ENCODE peak calls at places on chromosomes 11 and 22, in four cellular contexts. M, Y, X and V are unnamed samples.

GRCh38 chr11:67996622-67997459 is 7.1 kb downstream of the UNC93B1 start:
- DNase-seq in M (no peak), Y (peak), X (no peak), V (peak)

GRCh38 chr22:49307071-49307830 is 520.4 kb downstream of the BRD1 start:
- DNase-seq in M (no peak), Y (no peak), X (no peak), V (no peak)

GRCh38 chr11:16511109-16511806 is 154.9 kb upstream of the SOX6 start:
- DNase-seq in M (peak), Y (no peak), X (no peak), V (no peak)

GRCh38 chr22:27668828-27669797 is 132.4 kb downstream of the MN1 start:
- DNase-seq in M (peak), Y (peak), X (no peak), V (peak)

GRCh38 chr22:36838119-36839030 is 21.5 kb upstream of the PVALB start:
- DNase-seq in M (no peak), Y (no peak), X (no peak), V (no peak)

GRCh38 chr11:29629281-29629680 is 387.5 kb downstream of the KCNA4 start:
- DNase-seq in M (no peak), Y (no peak), X (no peak), V (no peak)

GRCh38 chr11:118314985-118315384 is 10.5 kb downstream of the CD3E start:
- DNase-seq in M (no peak), Y (no peak), X (no peak), V (no peak)

GRCh38 chr11:122633219-122633829 is 22.2 kb upstream of the UBASH3B start:
- DNase-seq in M (peak), Y (no peak), X (no peak), V (peak)

GRCh38 chr11:123386746-123387510 is 43.1 kb upstream of the GRAMD1B start:
- DNase-seq in M (peak), Y (no peak), X (no peak), V (no peak)

GRCh38 chr22:48382197-48382596 is 1445.5 kb downstream of the BRD1 start:
- DNase-seq in M (no peak), Y (no peak), X (no peak), V (no peak)

GRCh38 chr11:45104006-45104789 is 42.2 kb upstream of the PRDM11 start:
- DNase-seq in M (no peak), Y (no peak), X (no peak), V (no peak)

GRCh38 chr22:29463487-29464088 is 16.4 kb upstream of the NEFH start:
- DNase-seq in M (no peak), Y (no peak), X (no peak), V (no peak)

GRCh38 chr11:82747471-82747870 is 13.8 kb upstream of the FAM181B start:
- DNase-seq in M (no peak), Y (no peak), X (no peak), V (no peak)

GRCh38 chr22:25754527-25755202 is 12.7 kb downstream of the MYO18B start:
- DNase-seq in M (peak), Y (no peak), X (no peak), V (peak)

GRCh38 chr11:35390737-35391682 is 28.3 kb downstream of the SLC1A2 start:
- DNase-seq in M (peak), Y (no peak), X (peak), V (no peak)

GRCh38 chr11:30258679-30259078 is 27.9 kb downstream of the FSHB start:
- DNase-seq in M (no peak), Y (no peak), X (no peak), V (no peak)

GRCh38 chr11:75719089-75719638 is 1.5 kb downstream of the MOGAT2 start:
- DNase-seq in M (peak), Y (no peak), X (peak), V (no peak)
- TF ChIP-seq FOS in M (no peak), Y (no peak), X (no peak), V (no peak)

GRCh38 chr11:72774499-72774898 is 19.3 kb downstream of the STARD10 start:
- DNase-seq in M (no peak), Y (no peak), X (no peak), V (no peak)
- H3K27ac ChIP-seq in M (no peak), Y (no peak), X (no peak), V (no peak)

GRCh38 chr11:2523821-2524391 is 79.1 kb downstream of the KCNQ1 start:
- DNase-seq in M (no peak), Y (no peak), X (no peak), V (no peak)
- TF ChIP-seq FOS in M (no peak), Y (no peak), X (no peak), V (no peak)

GRCh38 chr22:19271856-19272535 is 19.5 kb downstream of the CLTCL1 start:
- DNase-seq in M (peak), Y (no peak), X (no peak), V (no peak)

GRCh38 chr22:19275104-19275503 is 16.4 kb downstream of the CLTCL1 start:
- DNase-seq in M (no peak), Y (no peak), X (no peak), V (no peak)

GRCh38 chr22:19275919-19276600 is 15.5 kb downstream of the CLTCL1 start:
- DNase-seq in M (no peak), Y (peak), X (no peak), V (no peak)

GRCh38 chr22:19277785-19278184 is 13.7 kb downstream of the CLTCL1 start:
- DNase-seq in M (no peak), Y (no peak), X (no peak), V (no peak)

DNA sequence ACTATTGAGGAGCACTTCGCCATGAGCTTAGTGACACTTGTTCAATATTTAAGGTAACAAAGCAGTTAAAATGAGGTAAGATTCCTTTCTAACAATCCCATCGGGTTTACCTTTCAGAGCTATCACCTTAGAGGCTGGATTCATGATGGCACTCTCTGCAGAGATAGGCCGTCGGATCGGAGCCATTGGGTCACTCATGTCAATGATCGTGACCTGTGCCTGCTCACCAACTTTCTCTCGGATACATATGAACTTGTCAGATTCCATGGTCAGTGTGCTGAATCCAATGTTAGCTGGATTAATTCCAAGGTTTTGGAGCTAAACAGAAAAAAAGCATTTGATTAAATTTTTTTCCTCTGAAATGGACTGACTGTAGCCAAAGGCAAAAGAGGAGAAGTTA is 16.0 kb downstream of the CLTCL1 start:
- DNase-seq in M (no peak), Y (no peak), X (no peak), V (no peak)
- H3K27ac ChIP-seq in M (no peak), Y (no peak), X (no peak), V (no peak)

GRCh38 chr11:9489366-9489765 is 28.6 kb downstream of the ZNF143 start:
- DNase-seq in M (peak), Y (no peak), X (no peak), V (no peak)
- TF ChIP-seq FOS in M (no peak), Y (no peak), X (no peak), V (no peak)

GRCh38 chr11:119369035-119369925 is 12.2 kb downstream of the USP2 start:
- DNase-seq in M (no peak), Y (no peak), X (no peak), V (no peak)

GRCh38 chr11:119365071-119365591 is 16.4 kb downstream of the USP2 start:
- DNase-seq in M (peak), Y (no peak), X (no peak), V (no peak)

GRCh38 chr11:119367661-119368120 is 13.8 kb downstream of the USP2 start:
- DNase-seq in M (no peak), Y (no peak), X (no peak), V (no peak)

GRCh38 chr11:119368121-119369034 is 13.1 kb downstream of the USP2 start:
- DNase-seq in M (peak), Y (peak), X (no peak), V (no peak)

DNA sequence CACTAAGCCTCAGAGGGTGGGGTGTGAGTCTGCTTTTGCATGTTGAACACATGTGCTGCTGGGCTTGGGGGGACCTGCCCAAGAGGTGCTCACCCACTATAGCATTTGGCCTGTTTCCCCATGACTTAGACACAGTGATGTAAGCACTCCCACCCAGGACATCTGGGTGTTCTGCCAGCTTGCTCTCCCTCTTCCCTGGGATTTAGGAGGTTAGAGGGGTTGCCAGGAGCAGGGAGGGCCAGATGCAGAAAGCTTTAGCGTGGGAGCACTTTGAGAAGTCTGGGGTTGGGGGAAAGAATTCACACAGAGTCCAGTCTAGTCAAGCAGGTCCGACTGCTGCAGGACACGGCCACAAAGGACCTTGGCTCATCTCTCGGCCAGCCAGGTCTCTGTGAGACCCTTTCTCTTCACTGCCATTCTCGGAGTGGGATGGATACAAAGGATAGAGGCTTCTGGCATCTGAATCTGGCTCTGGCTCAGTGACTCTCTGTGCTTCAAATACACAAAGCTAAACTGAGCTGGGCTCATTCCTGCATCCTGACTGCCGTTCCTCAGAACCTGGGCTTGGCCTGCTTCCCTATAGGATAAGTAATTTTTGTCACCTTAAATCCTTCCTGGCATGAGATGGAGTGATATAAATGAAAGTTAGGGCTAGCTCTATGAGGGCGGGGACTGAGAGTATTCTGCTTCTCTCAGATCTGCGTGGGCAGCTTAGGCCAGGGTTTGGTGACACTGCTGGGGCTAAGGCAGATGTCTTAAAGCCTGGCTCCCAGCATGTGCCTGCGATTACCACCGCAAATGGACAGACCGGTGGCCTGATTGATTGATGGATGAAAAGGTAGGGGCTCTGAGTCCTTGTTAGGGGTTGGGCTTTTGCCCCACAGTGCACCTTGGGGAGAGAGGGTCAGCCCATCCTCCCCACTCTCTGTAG is 14.5 kb downstream of the USP2 start:
- DNase-seq in M (no peak), Y (no peak), X (no peak), V (no peak)
- H3K27ac ChIP-seq in M (no peak), Y (no peak), X (no peak), V (no peak)